ENCODE peak calls at places on chromosome 5, in six cellular contexts. One of them, this sample, is unnamed.

GRCh38 chr5:38466444-38467189 is 89.8 kb downstream of the LIFR start:
- DNase-seq in lower leg skin: no peak
- DNase-seq in cerebellar nuclear complex: no peak
- DNase-seq in activated T-cell treated with anti-CD3 and anti-CD28 coated beads for 48 hours: no peak
- DNase-seq in choroid plexus epithelial cell: peak; percentile 99
- DNase-seq in activated CD4-positive, CD25-positive, alpha-beta regulatory T cell: no peak
- DNase-seq in this sample: peak; percentile 79

GRCh38 chr5:4575608-4576007 is 564.5 kb upstream of the ADAMTS16 start:
- DNase-seq in lower leg skin: no peak
- DNase-seq in cerebellar nuclear complex: no peak
- DNase-seq in activated T-cell treated with anti-CD3 and anti-CD28 coated beads for 48 hours: no peak
- DNase-seq in choroid plexus epithelial cell: no peak
- DNase-seq in activated CD4-positive, CD25-positive, alpha-beta regulatory T cell: no peak
- DNase-seq in this sample: no peak

GRCh38 chr5:81800797-81801196 is 49.9 kb upstream of the SSBP2 start:
- DNase-seq in lower leg skin: no peak
- DNase-seq in cerebellar nuclear complex: no peak
- DNase-seq in activated T-cell treated with anti-CD3 and anti-CD28 coated beads for 48 hours: no peak
- DNase-seq in choroid plexus epithelial cell: no peak
- DNase-seq in activated CD4-positive, CD25-positive, alpha-beta regulatory T cell: no peak
- DNase-seq in this sample: peak; percentile 65

GRCh38 chr5:157468293-157468965 is 8.4 kb downstream of the NIPAL4 start:
- DNase-seq in lower leg skin: no peak
- DNase-seq in cerebellar nuclear complex: no peak
- DNase-seq in activated T-cell treated with anti-CD3 and anti-CD28 coated beads for 48 hours: no peak
- DNase-seq in choroid plexus epithelial cell: no peak
- DNase-seq in activated CD4-positive, CD25-positive, alpha-beta regulatory T cell: no peak
- DNase-seq in this sample: no peak

GRCh38 chr5:151520294-151520693 is 70.8 kb downstream of the FAT2 start:
- DNase-seq in lower leg skin: no peak
- DNase-seq in cerebellar nuclear complex: no peak
- DNase-seq in activated T-cell treated with anti-CD3 and anti-CD28 coated beads for 48 hours: no peak
- DNase-seq in choroid plexus epithelial cell: peak; percentile 5
- DNase-seq in activated CD4-positive, CD25-positive, alpha-beta regulatory T cell: no peak
- DNase-seq in this sample: no peak

GRCh38 chr5:124232517-124232916 is 513.9 kb downstream of the ZNF608 start:
- DNase-seq in lower leg skin: no peak
- DNase-seq in cerebellar nuclear complex: no peak
- DNase-seq in activated T-cell treated with anti-CD3 and anti-CD28 coated beads for 48 hours: no peak
- DNase-seq in choroid plexus epithelial cell: no peak
- DNase-seq in activated CD4-positive, CD25-positive, alpha-beta regulatory T cell: no peak
- DNase-seq in this sample: no peak

GRCh38 chr5:142110046-142110531 is 1.5 kb downstream of the NDFIP1 start:
- DNase-seq in lower leg skin: no peak
- DNase-seq in cerebellar nuclear complex: no peak
- DNase-seq in activated T-cell treated with anti-CD3 and anti-CD28 coated beads for 48 hours: no peak
- DNase-seq in choroid plexus epithelial cell: peak; percentile 41
- DNase-seq in activated CD4-positive, CD25-positive, alpha-beta regulatory T cell: no peak
- DNase-seq in this sample: no peak

GRCh38 chr5:36874465-36874864 is 2.1 kb upstream of the NIPBL start:
- DNase-seq in lower leg skin: no peak
- DNase-seq in cerebellar nuclear complex: no peak
- DNase-seq in activated T-cell treated with anti-CD3 and anti-CD28 coated beads for 48 hours: no peak
- DNase-seq in choroid plexus epithelial cell: peak; percentile 4
- DNase-seq in activated CD4-positive, CD25-positive, alpha-beta regulatory T cell: no peak
- DNase-seq in this sample: no peak

GRCh38 chr5:31511305-31511704 is 20.6 kb downstream of the DROSHA start:
- DNase-seq in lower leg skin: no peak
- DNase-seq in cerebellar nuclear complex: no peak
- DNase-seq in activated T-cell treated with anti-CD3 and anti-CD28 coated beads for 48 hours: no peak
- DNase-seq in choroid plexus epithelial cell: no peak
- DNase-seq in activated CD4-positive, CD25-positive, alpha-beta regulatory T cell: no peak
- DNase-seq in this sample: no peak

GRCh38 chr5:110338336-110339083 is 388.0 kb downstream of the TMEM232 start:
- DNase-seq in lower leg skin: no peak
- DNase-seq in cerebellar nuclear complex: no peak
- DNase-seq in activated T-cell treated with anti-CD3 and anti-CD28 coated beads for 48 hours: no peak
- DNase-seq in choroid plexus epithelial cell: no peak
- DNase-seq in activated CD4-positive, CD25-positive, alpha-beta regulatory T cell: no peak
- DNase-seq in this sample: no peak

GRCh38 chr5:102414448-102414847 is 84.4 kb downstream of the SLCO6A1 start:
- DNase-seq in lower leg skin: no peak
- DNase-seq in cerebellar nuclear complex: no peak
- DNase-seq in activated T-cell treated with anti-CD3 and anti-CD28 coated beads for 48 hours: no peak
- DNase-seq in choroid plexus epithelial cell: no peak
- DNase-seq in activated CD4-positive, CD25-positive, alpha-beta regulatory T cell: no peak
- DNase-seq in this sample: no peak

GRCh38 chr5:33305530-33305929 is 135.2 kb upstream of the TARS1 start:
- DNase-seq in lower leg skin: no peak
- DNase-seq in cerebellar nuclear complex: no peak
- DNase-seq in activated T-cell treated with anti-CD3 and anti-CD28 coated beads for 48 hours: no peak
- DNase-seq in choroid plexus epithelial cell: no peak
- DNase-seq in activated CD4-positive, CD25-positive, alpha-beta regulatory T cell: no peak
- DNase-seq in this sample: no peak

GRCh38 chr5:172548311-172548731 is 92.7 kb upstream of the NEURL1B start:
- DNase-seq in lower leg skin: no peak
- DNase-seq in cerebellar nuclear complex: no peak
- DNase-seq in activated T-cell treated with anti-CD3 and anti-CD28 coated beads for 48 hours: no peak
- DNase-seq in choroid plexus epithelial cell: no peak
- DNase-seq in activated CD4-positive, CD25-positive, alpha-beta regulatory T cell: no peak
- DNase-seq in this sample: no peak

GRCh38 chr5:120146787-120147186 is 317.3 kb upstream of the PRR16 start:
- DNase-seq in lower leg skin: no peak
- DNase-seq in cerebellar nuclear complex: no peak
- DNase-seq in activated T-cell treated with anti-CD3 and anti-CD28 coated beads for 48 hours: no peak
- DNase-seq in choroid plexus epithelial cell: peak; percentile 34
- DNase-seq in activated CD4-positive, CD25-positive, alpha-beta regulatory T cell: no peak
- DNase-seq in this sample: no peak

GRCh38 chr5:5419291-5420210 is 2.9 kb upstream of the ICE1 start:
- DNase-seq in lower leg skin: no peak
- DNase-seq in cerebellar nuclear complex: peak; percentile 1
- DNase-seq in activated T-cell treated with anti-CD3 and anti-CD28 coated beads for 48 hours: no peak
- DNase-seq in choroid plexus epithelial cell: peak; percentile 92
- DNase-seq in activated CD4-positive, CD25-positive, alpha-beta regulatory T cell: no peak
- DNase-seq in this sample: no peak

GRCh38 chr5:42745856-42746255 is 10.8 kb upstream of the CCDC152 start:
- DNase-seq in lower leg skin: no peak
- DNase-seq in cerebellar nuclear complex: no peak
- DNase-seq in activated T-cell treated with anti-CD3 and anti-CD28 coated beads for 48 hours: no peak
- DNase-seq in choroid plexus epithelial cell: no peak
- DNase-seq in activated CD4-positive, CD25-positive, alpha-beta regulatory T cell: no peak
- DNase-seq in this sample: no peak

GRCh38 chr5:76401801-76402250 is 1.3 kb upstream of the IQGAP2 start:
- DNase-seq in lower leg skin: no peak
- DNase-seq in cerebellar nuclear complex: no peak
- DNase-seq in activated T-cell treated with anti-CD3 and anti-CD28 coated beads for 48 hours: no peak
- DNase-seq in choroid plexus epithelial cell: no peak
- DNase-seq in activated CD4-positive, CD25-positive, alpha-beta regulatory T cell: no peak
- DNase-seq in this sample: no peak

GRCh38 chr5:98214240-98215051 is 559.0 kb upstream of the RGMB start:
- DNase-seq in lower leg skin: no peak
- DNase-seq in cerebellar nuclear complex: no peak
- DNase-seq in activated T-cell treated with anti-CD3 and anti-CD28 coated beads for 48 hours: no peak
- DNase-seq in choroid plexus epithelial cell: no peak
- DNase-seq in activated CD4-positive, CD25-positive, alpha-beta regulatory T cell: no peak
- DNase-seq in this sample: no peak

GRCh38 chr5:135576075-135576599 is 2.7 kb downstream of the CXCL14 start:
- DNase-seq in lower leg skin: no peak
- DNase-seq in cerebellar nuclear complex: no peak
- DNase-seq in activated T-cell treated with anti-CD3 and anti-CD28 coated beads for 48 hours: no peak
- DNase-seq in choroid plexus epithelial cell: peak; percentile 45
- DNase-seq in activated CD4-positive, CD25-positive, alpha-beta regulatory T cell: no peak
- DNase-seq in this sample: no peak